ENCODE peak calls at places on chromosomes 2 and 18, in nine cellular contexts. V, O, E, R, M, L, Z, K and T are unnamed samples.

GRCh38 chr18:59061914-59062642 is 77.6 kb upstream of the SEC11C start:
- DNase-seq in V (no peak), O (no peak), E (no peak), R (no peak), M (no peak), L (no peak), Z (no peak), K (no peak), T (no peak)

GRCh38 chr2:180690611-180691010 is 289.8 kb upstream of the UBE2E3 start:
- DNase-seq in V (no peak), O (no peak), E (no peak), R (peak; percentile 80), M (peak; percentile 29), L (no peak), Z (no peak), K (no peak), T (no peak)

GRCh38 chr2:36337354-36337753 is 18.2 kb upstream of the CRIM1 start:
- DNase-seq in V (no peak), O (no peak), E (no peak), R (no peak), M (no peak), L (no peak), Z (no peak), K (no peak), T (no peak)

GRCh38 chr18:74430811-74431571 is 26.1 kb downstream of the DIPK1C start:
- DNase-seq in V (no peak), O (no peak), E (no peak), R (no peak), M (no peak), L (no peak), Z (no peak), K (no peak), T (no peak)

GRCh38 chr18:9951022-9951859 is 37.4 kb downstream of the VAPA start:
- DNase-seq in V (peak; percentile 51), O (no peak), E (no peak), R (peak; percentile 76), M (peak; percentile 67), L (no peak), Z (no peak), K (no peak), T (no peak)

GRCh38 chr2:202932425-202933138 is 20.5 kb downstream of the CARF start:
- DNase-seq in V (no peak), O (no peak), E (no peak), R (peak; percentile 90), M (no peak), L (no peak), Z (no peak), K (no peak), T (no peak)

GRCh38 chr2:63029058-63029457 is 21.6 kb upstream of the OTX1 start:
- DNase-seq in V (no peak), O (no peak), E (no peak), R (peak; percentile 46), M (peak; percentile 68), L (no peak), Z (no peak), K (no peak), T (no peak)

GRCh38 chr2:74503506-74504475 is 3.7 kb downstream of the PCGF1 start:
- DNase-seq in V (no peak), O (no peak), E (no peak), R (no peak), M (no peak), L (no peak), Z (no peak), K (no peak), T (no peak)

DNA sequence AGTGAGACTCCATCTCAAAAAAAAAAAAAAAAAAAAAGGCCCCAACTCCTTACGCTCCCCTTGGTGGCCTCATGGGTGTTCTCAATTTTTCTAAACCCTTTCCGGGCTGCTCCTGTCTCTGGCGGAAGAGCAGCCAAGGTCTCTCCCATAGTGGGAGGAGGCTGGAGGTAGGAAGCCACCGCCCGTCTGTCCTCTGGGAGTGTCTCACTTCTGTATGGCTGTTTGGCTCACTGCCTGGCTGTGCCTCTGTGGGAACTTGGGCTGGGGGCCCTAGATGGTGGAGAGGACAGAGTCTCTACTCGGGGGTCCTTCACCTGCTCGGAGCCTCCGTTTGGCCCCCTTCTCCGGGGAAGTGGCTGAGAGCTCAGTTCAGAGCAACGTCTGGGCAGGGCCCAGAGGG is 245.3 kb downstream of the CELF4 start:
- DNase-seq in V (no peak), O (peak; percentile 65), E (no peak), R (no peak), M (no peak), L (no peak), Z (no peak), K (no peak), T (no peak)
- TF ChIP-seq CTCF in V (no peak), O (no peak), E (no peak), R (no peak), M (no peak), L (no peak), Z (no peak), K (no peak), T (no peak)

GRCh38 chr2:106863387-106863786 is 22.6 kb downstream of the ST6GAL2 start:
- DNase-seq in V (no peak), O (no peak), E (no peak), R (peak; percentile 1), M (no peak), L (no peak), Z (no peak), K (no peak), T (no peak)
- TF ChIP-seq CTCF in V (no peak), O (no peak), E (no peak), R (no peak), M (peak; percentile 55), L (no peak), Z (no peak), K (no peak), T (no peak)

DNA sequence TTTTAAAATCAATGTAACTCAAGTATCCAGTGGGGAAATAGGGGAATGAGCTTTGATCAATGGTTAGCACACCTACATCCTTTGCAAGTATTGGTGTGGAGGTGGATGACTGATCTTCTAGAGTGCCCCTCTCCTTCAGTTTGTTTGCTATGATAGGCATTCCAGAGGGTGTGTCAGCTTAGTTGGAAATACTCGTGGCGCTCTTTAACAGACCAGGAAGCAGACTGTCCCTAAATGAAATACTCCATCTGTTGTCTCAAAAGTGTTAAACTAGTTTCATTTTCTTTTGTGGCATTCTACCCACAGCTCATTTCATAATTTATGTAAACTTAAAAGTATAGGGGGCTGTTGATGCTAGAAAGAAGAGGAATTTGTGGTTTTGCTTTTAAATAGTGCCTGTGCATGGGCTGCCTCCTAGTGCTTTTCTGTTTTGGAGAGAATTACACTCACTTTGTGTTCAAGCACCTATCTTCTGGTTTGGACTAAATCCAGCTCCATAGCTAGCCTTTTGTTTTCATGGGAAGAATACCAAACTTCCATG is 66.2 kb downstream of the STAT1 start:
- DNase-seq in V (no peak), O (no peak), E (no peak), R (peak; percentile 67), M (peak; percentile 62), L (peak; percentile 16), Z (no peak), K (no peak), T (peak; percentile 12)
- TF ChIP-seq CTCF in V (no peak), O (no peak), E (peak; percentile 17), R (no peak), M (peak; percentile 38), L (no peak), Z (no peak), K (no peak), T (peak; percentile 39)

DNA sequence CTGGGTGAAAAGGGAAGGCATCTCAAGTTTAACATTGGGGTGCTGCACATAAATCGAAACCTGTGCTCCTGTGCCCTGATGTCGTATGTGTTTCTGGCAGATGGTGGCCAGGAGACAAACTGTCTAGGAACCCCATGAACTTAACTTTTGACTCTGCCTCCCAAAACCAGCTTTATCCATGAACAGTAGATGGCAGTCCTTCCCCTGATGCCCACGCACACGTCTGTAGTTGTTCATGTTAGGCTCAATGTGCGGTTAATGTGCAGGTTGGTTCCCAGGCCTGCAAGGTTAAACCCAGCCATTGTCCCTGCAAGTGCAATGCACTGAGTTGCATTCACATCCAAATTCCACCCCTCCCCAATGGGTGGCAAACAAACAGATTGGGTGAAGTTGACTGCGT is 44.1 kb upstream of the SIX3 start:
- DNase-seq in V (no peak), O (no peak), E (no peak), R (peak; percentile 6), M (no peak), L (no peak), Z (no peak), K (no peak), T (no peak)
- TF ChIP-seq CTCF in V (no peak), O (no peak), E (no peak), R (no peak), M (no peak), L (no peak), Z (no peak), K (no peak), T (no peak)